ENCODE peak calls at places on chromosomes 11 and 22, in four cellular contexts. S is neuronal stem cell, C is cardiac muscle cell, D is IMR-90. B is an unnamed sample.

GRCh38 chr11:48107188-48107704 is 109.4 kb upstream of the OR4B1 start:
- DNase-seq in D (peak; percentile 67), C (no peak), S (no peak), B (peak; percentile 54)

GRCh38 chr11:11465280-11465679 is 112.2 kb upstream of the CSNK2A3 start:
- DNase-seq in S (no peak), D (no peak), C (no peak), B (no peak)

GRCh38 chr11:116641561-116642045 is 131.2 kb downstream of the BUD13 start:
- DNase-seq in S (peak; percentile 30), C (peak; percentile 59), D (no peak), B (no peak)

GRCh38 chr11:115264278-115264677 is 239.9 kb downstream of the CADM1 start:
- DNase-seq in S (no peak), D (no peak), C (no peak), B (no peak)

GRCh38 chr11:29051935-29052334 is 943.7 kb downstream of the METTL15 start:
- DNase-seq in S (no peak), D (peak; percentile 33), C (no peak), B (no peak)

GRCh38 chr11:15836801-15837200 is 519.5 kb downstream of the SOX6 start:
- DNase-seq in S (no peak), D (no peak), C (no peak), B (no peak)

GRCh38 chr11:66727282-66727882 is 1.6 kb downstream of the SPTBN2 start:
- DNase-seq in C (peak; percentile 45), D (peak; percentile 11), S (no peak), B (no peak)

GRCh38 chr22:43993072-43993760 is 30.9 kb upstream of the PARVB start:
- DNase-seq in S (peak; percentile 53), C (peak; percentile 77), D (peak; percentile 64), B (no peak)

GRCh38 chr11:60762851-60763691 is 6.4 kb downstream of the MS4A15 start:
- DNase-seq in D (no peak), C (peak; percentile 47), S (no peak), B (no peak)

GRCh38 chr11:62496676-62497075 is 49.9 kb downstream of the AHNAK start:
- DNase-seq in D (no peak), C (no peak), S (no peak), B (no peak)

GRCh38 chr11:86089659-86090058 is 20.8 kb upstream of the PICALM start:
- DNase-seq in S (no peak), D (no peak), C (no peak), B (no peak)

GRCh38 chr11:1180947-1181391 is 23.2 kb downstream of the MUC5AC start:
- DNase-seq in S (no peak), D (no peak), C (no peak), B (no peak)

GRCh38 chr11:78986305-78986704 is 411.6 kb upstream of the NARS2 start:
- DNase-seq in D (no peak), C (no peak), S (no peak), B (no peak)
- H3K9me3 ChIP-seq in D (no peaks in the 10 kb centered on the region), C (no peaks in the 10 kb centered on the region), S (no peaks in the 10 kb centered on the region), B (no peaks in the 10 kb centered on the region)

DNA sequence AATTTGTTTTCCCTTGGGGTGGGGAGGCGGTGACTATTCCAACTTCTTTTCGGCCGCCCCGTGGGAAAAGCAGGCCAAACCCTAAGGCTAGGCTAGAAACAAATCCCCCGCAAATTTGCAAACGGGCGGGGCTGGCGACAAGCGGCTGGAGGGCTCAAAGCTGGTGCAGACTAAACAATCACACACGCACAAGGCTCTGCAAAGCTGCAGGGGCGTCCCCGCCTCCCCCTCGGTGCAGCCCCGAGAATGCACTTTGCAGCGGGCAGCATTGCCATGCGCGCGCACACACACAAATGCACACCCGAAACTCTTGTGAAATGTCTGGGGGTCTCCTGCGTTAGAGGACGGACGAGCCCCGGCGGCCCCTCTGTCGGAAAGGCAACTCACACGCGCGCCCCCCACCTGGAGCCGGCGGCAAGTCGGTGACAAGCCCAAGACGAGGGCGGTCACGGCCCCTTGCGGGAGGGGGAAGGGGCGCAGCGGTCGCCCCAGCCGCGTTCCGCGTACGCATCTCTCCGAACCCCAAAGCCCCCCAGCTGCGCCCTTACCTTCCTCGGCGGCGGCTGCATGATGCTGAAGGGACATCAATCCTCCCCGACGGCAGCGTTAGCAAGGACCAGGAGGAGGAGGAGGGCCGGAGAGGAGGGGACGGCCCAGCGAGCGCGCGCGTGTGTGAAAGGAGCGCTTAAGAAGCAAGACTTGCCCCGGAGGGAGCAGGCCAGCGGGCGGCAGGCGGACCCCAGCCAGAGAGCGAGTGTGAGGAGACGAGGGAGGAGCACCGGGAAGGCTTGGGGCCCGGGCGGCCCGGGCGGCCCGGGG is 600 bp downstream of the FCHSD2 start:
- DNase-seq in D (peak; percentile 69), C (peak; percentile 87), S (peak; percentile 78), B (peak; percentile 74)
- H3K4me1 ChIP-seq in D (peaks cover 10% of the 10 kb centered on the region), C (peaks cover 17% of the 10 kb centered on the region), S (peaks cover 8% of the 10 kb centered on the region), B (peaks cover 56% of the 10 kb centered on the region)

DNA sequence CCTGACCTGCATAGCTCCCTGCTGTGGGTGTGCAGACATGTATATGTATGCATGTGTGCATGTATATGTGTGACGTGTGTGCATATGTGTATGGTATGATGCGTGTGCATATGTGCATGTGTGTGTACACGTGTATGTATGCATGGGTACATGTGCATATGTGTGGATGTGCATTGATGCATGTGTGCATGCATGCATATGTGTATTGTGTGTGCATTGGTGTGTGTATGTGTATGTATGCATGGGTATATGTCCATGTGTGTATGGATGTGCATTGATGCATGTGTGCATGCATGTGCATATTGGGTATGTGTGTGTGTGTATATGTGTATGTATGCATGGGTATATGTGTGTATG is 434.0 kb downstream of the TBC1D22A start:
- DNase-seq in C (no peak), D (no peak), S (no peak), B (peak; percentile 42)
- H3K9me3 ChIP-seq in C (no peaks in the 10 kb centered on the region), D (no peaks in the 10 kb centered on the region), S (peaks cover 27% of the 10 kb centered on the region), B (no peaks in the 10 kb centered on the region)

GRCh38 chr11:102199673-102200072 is 89.4 kb downstream of the YAP1 start:
- DNase-seq in D (no peak), S (no peak), C (no peak), B (no peak)

GRCh38 chr11:102196816-102197215 is 86.6 kb downstream of the YAP1 start:
- DNase-seq in C (no peak), S (no peak), D (peak; percentile 56), B (no peak)

GRCh38 chr11:102196351-102196750 is 86.1 kb downstream of the YAP1 start:
- DNase-seq in D (no peak), S (no peak), C (no peak), B (no peak)

GRCh38 chr11:102194983-102195382 is 84.7 kb downstream of the YAP1 start:
- DNase-seq in D (no peak), S (no peak), C (no peak), B (no peak)

GRCh38 chr11:102197759-102198158 is 87.5 kb downstream of the YAP1 start:
- DNase-seq in D (no peak), S (peak; percentile 64), C (no peak), B (no peak)
- H3K4me1 ChIP-seq in D (peaks cover 4% of the 10 kb centered on the region), S (no peaks in the 10 kb centered on the region), C (peaks cover 28% of the 10 kb centered on the region), B (peaks cover 6% of the 10 kb centered on the region)

GRCh38 chr22:48402591-48403031 is 1425.1 kb downstream of the BRD1 start:
- DNase-seq in D (no peak), C (no peak), S (no peak), B (peak; percentile 36)

GRCh38 chr22:48405741-48406140 is 1421.9 kb downstream of the BRD1 start:
- DNase-seq in C (no peak), S (no peak), D (no peak), B (no peak)

GRCh38 chr22:48404004-48404403 is 1423.7 kb downstream of the BRD1 start:
- DNase-seq in C (no peak), S (no peak), D (no peak), B (peak; percentile 42)

GRCh38 chr22:48404801-48405447 is 1422.7 kb downstream of the BRD1 start:
- DNase-seq in D (no peak), C (no peak), S (no peak), B (peak; percentile 28)

DNA sequence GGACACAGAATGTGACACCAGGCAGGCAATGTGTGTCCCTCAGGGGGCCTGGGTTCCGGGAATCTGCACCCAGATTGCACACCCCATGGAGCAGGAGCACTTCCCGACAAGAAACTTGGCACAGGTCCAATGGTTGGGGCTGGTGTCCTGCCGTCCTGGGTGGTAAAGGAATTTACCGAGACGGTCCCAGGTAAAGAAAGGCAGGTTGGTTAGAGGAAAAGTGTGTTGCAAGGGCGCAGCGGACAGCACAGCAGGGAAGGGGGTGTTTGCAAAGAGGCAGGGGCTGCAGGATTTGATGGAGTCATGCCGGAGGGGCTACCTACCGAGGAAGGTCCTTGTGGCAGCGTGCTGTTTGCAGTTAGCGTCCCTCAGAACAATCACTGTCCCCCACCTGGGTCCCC is 1424.2 kb downstream of the BRD1 start:
- DNase-seq in C (no peak), S (no peak), D (no peak), B (peak; percentile 44)
- H3K9me3 ChIP-seq in C (no peaks in the 10 kb centered on the region), S (no peaks in the 10 kb centered on the region), D (peaks cover 38% of the 10 kb centered on the region), B (peaks cover 7% of the 10 kb centered on the region)

GRCh38 chr11:3124821-3125220 is 40.3 kb downstream of the OSBPL5 start:
- DNase-seq in D (no peak), C (no peak), S (no peak), B (no peak)
- H3K4me1 ChIP-seq in D (peaks cover 6% of the 10 kb centered on the region), C (no peaks in the 10 kb centered on the region), S (no peaks in the 10 kb centered on the region), B (peaks cover 42% of the 10 kb centered on the region)

GRCh38 chr11:19368726-19369364 is 128.1 kb upstream of the E2F8 start:
- DNase-seq in D (no peak), S (no peak), C (no peak), B (no peak)

GRCh38 chr11:19372381-19372780 is 131.6 kb upstream of the E2F8 start:
- DNase-seq in S (no peak), D (no peak), C (no peak), B (no peak)

GRCh38 chr11:19370100-19370861 is 129.5 kb upstream of the E2F8 start:
- DNase-seq in C (no peak), D (peak; percentile 31), S (no peak), B (peak; percentile 90)

GRCh38 chr11:19365743-19366410 is 125.1 kb upstream of the E2F8 start:
- DNase-seq in D (no peak), C (no peak), S (peak; percentile 40), B (no peak)

DNA sequence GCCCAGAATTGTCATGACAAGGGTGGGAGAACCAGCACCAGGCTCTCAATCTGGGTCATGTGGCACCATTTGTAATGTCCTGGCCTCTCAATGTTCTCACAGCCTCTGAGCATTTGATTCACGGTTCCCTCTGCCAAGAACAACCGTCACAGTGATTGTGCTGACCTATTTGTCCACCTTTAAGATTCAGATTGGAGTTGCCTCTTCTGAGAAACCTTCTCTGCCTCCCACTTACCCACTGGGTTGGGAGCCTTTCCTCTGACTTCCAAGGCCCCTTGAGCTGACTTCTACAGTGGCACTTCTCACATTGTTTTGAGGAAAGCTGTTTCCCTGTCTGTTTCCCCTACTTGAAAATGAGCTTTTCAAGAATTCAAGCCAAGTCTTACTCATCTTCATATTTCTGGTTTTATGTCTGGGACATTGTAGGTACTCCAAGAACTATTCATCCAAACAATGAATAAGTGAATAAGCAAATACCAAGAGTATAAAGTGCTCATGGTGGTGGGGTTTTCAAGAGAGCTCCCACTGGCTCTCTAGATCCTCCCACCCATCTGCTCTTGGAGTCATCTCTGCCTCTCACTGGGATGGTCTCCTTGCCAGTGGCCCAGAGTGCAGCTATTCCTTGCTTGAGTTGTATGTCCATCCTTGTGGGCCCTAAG is 126.4 kb upstream of the E2F8 start:
- DNase-seq in D (peak; percentile 85), S (no peak), C (no peak), B (peak; percentile 82)
- H3K9me3 ChIP-seq in D (no peaks in the 10 kb centered on the region), S (no peaks in the 10 kb centered on the region), C (no peaks in the 10 kb centered on the region), B (no peaks in the 10 kb centered on the region)